ENCODE peak calls at places on chromosomes 3 and 15, in four cellular contexts. Z, O, N and W are unnamed samples.

GRCh38 chr15:28101983-28102441 is 2.9 kb upstream of the OCA2 start:
- DNase-seq in O (peak), N (no peak), Z (no peak), W (no peak)

GRCh38 chr15:29613951-29614382 is 208.3 kb downstream of the TJP1 start:
- DNase-seq in Z (no peak), N (peak), O (peak), W (no peak)

GRCh38 chr3:65729553-65729952 is 309.2 kb downstream of the MAGI1 start:
- DNase-seq in Z (peak), O (no peak), N (no peak), W (no peak)

GRCh38 chr3:57221883-57222282 is 5.6 kb upstream of the APPL1 start:
- DNase-seq in Z (peak), N (no peak), O (no peak), W (no peak)

GRCh38 chr3:194906229-194906629 is 220.5 kb downstream of the FAM43A start:
- DNase-seq in O (no peak), Z (peak), N (no peak), W (no peak)

GRCh38 chr3:33047842-33048834 is 48.8 kb downstream of the GLB1 start:
- DNase-seq in O (no peak), Z (no peak), N (no peak), W (no peak)

GRCh38 chr3:184341925-184342324 is 4.5 kb downstream of the FAM131A start:
- DNase-seq in Z (no peak), N (no peak), O (no peak), W (no peak)

GRCh38 chr3:146558811-146559210 is 14.4 kb upstream of the PLSCR1 start:
- DNase-seq in N (no peak), Z (no peak), O (no peak), W (no peak)

GRCh38 chr3:129989391-129989790 is 14.9 kb downstream of the TRH start:
- DNase-seq in N (no peak), O (no peak), Z (no peak), W (no peak)

GRCh38 chr3:53114011-53114400 is 16.2 kb downstream of the RFT1 start:
- DNase-seq in O (peak), Z (peak), N (peak), W (peak)

GRCh38 chr15:65330934-65331645 is 26.6 kb downstream of the RNU5B-1 start:
- DNase-seq in N (no peak), Z (no peak), O (no peak), W (no peak)

GRCh38 chr3:99651561-99651960 is 13.2 kb downstream of the COL8A1 start:
- DNase-seq in Z (peak), O (no peak), N (no peak), W (no peak)
- H3K18ac ChIP-seq in Z (peak), O (no peak), N (no peak), W (no peak)

GRCh38 chr15:92623435-92623834 is 32.1 kb downstream of the FAM174B start:
- DNase-seq in N (no peak), O (no peak), Z (no peak), W (no peak)

GRCh38 chr15:92627014-92627413 is 28.6 kb downstream of the FAM174B start:
- DNase-seq in N (no peak), O (no peak), Z (no peak), W (no peak)

GRCh38 chr15:92624401-92624991 is 31.1 kb downstream of the FAM174B start:
- DNase-seq in Z (no peak), N (no peak), O (no peak), W (no peak)

GRCh38 chr15:92621972-92622533 is 33.5 kb downstream of the FAM174B start:
- DNase-seq in Z (no peak), O (no peak), N (no peak), W (no peak)

DNA sequence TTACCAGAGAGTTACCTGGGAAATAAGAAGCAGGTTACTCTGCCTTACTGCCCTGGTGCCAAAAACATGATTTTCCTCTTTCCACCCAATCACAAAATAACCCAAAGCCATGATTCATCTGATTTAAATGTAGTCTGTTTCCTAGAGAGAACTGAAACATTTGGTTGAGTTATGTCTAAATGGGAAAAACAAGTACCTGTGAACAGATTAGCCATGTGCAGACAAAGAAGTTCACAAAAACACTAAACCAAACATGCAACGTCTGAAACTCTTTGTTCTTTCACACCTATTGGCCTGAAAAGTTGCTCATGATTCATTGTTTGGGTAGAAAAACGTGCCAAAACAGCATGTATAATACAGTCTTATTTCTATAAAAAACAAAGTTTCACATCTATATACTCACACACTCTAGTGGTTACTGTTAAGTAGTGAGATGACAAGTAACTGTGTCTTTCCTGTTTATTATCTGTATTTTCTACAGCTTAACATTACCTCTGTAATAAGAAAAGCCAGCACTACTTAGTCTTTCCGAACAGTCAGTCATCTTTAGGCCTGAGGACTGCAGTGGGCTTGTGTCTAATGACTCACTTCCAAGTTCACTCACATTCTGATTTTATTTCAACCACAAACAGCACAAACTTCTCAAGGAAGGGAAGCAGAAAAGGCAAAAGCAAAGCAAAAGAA is 30.1 kb downstream of the FAM174B start:
- DNase-seq in O (no peak), Z (peak), N (no peak), W (no peak)
- H3K18ac ChIP-seq in O (no peak), Z (no peak), N (no peak), W (no peak)

DNA sequence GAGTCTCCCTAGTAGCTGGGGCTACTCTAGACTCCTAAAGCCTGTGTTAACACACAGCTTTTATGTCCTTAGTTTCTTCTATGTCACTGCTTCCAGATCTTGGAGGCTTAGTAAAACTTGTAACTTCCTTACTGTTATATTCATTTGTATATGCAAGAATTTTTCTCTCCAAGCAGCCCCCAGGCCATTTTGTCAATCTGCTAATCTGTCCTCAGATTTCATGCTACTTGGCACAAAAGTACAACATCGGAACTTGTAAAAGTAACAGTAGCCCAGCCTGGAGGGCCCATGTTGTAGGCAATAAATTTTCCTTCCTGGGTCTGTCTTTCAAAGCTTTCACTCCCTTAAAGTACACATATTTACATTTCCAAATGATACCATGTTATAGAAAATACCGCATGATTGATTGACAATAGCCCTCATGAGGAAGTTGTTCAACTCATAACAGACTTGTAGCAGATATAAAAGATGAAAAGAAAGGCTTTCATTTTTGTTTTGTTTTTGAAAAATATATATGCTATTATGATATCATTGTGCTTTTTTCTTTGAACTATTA is 324.2 kb downstream of the NEK10 start:
- DNase-seq in O (no peak), N (no peak), Z (no peak), W (no peak)
- H3K18ac ChIP-seq in O (no peak), N (no peak), Z (no peak), W (no peak)

DNA sequence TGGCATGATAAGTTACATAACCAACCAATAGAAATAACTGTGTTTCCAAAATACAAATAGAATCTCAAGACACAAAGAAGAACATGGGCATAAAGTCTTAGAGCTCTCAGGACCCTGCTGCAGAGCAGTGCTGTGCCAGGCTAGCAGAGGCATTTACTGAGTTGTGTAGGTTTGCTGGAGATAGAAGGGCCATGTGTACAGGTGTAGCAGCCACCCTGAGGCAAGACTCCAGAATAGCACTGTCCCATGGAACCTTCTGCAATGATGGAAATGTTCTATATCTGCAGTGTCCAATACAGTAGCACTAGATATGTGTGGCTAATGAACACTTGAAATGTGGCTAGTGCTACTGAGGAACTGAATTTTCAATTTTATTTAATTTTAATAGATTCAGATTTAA is 267.0 kb upstream of the UMPS start:
- DNase-seq in O (no peak), Z (no peak), N (no peak), W (no peak)
- H3K18ac ChIP-seq in O (no peak), Z (no peak), N (no peak), W (no peak)